ENCODE peak calls at places on chromosomes 5 and 9, in four cellular contexts. S is GM12864, Q is fibroblast of pulmonary artery, C is AG04450. T is an unnamed sample.

GRCh38 chr5:122182491-122182921 is 53.2 kb downstream of the ZNF474 start:
- DNase-seq in S (no peak), Q (peak), C (peak), T (no peak)

GRCh38 chr9:114303977-114304376 is 18.9 kb upstream of the ORM1 start:
- DNase-seq in S (no peak), Q (no peak), C (no peak), T (no peak)

GRCh38 chr9:105656131-105656921 is 5.9 kb upstream of the TAL2 start:
- DNase-seq in S (no peak), Q (no peak), C (no peak), T (no peak)

GRCh38 chr5:160970605-160971191 is 118.7 kb upstream of the ATP10B start:
- DNase-seq in S (no peak), Q (no peak), C (no peak), T (no peak)

GRCh38 chr9:96251451-96251850 is 50.5 kb downstream of the HSD17B3 start:
- DNase-seq in S (no peak), Q (no peak), C (no peak), T (no peak)

GRCh38 chr9:108852089-108852488 is 3.7 kb downstream of the ACTL7B start:
- DNase-seq in S (no peak), Q (no peak), C (no peak), T (no peak)

GRCh38 chr9:34036625-34037024 is 12.1 kb downstream of the UBAP2 start:
- DNase-seq in S (no peak), Q (no peak), C (no peak), T (no peak)

GRCh38 chr9:131633491-131634031 is 88.2 kb downstream of the PRRT1B start:
- DNase-seq in S (no peak), Q (no peak), C (no peak), T (peak)

GRCh38 chr5:156913719-156914370 is 49.2 kb downstream of the TIMD4 start:
- DNase-seq in S (peak), Q (no peak), C (no peak), T (no peak)

GRCh38 chr5:82100303-82101077 is 128.7 kb downstream of the ATG10 start:
- DNase-seq in S (peak), Q (no peak), C (peak), T (peak)

GRCh38 chr9:69718218-69718617 is 41.6 kb downstream of the PTAR1 start:
- DNase-seq in S (no peak), Q (no peak), C (no peak), T (no peak)

GRCh38 chr9:130215341-130216119 is 43.3 kb downstream of the NCS1 start:
- DNase-seq in S (no peak), Q (peak), C (no peak), T (no peak)

GRCh38 chr9:92333288-92333634 is 7.5 kb downstream of the CENPP start:
- DNase-seq in S (no peak), Q (no peak), C (no peak), T (no peak)

GRCh38 chr5:65925601-65926275 is 637 bp upstream of the ERBIN start:
- DNase-seq in S (no peak), Q (peak), C (peak), T (no peak)

GRCh38 chr9:19457694-19458009 is 48.8 kb downstream of the ACER2 start:
- DNase-seq in S (no peak), Q (no peak), C (no peak), T (no peak)
- H3K4me3 ChIP-seq in S (no peak), Q (peak), C (peak), T (peak)

DNA sequence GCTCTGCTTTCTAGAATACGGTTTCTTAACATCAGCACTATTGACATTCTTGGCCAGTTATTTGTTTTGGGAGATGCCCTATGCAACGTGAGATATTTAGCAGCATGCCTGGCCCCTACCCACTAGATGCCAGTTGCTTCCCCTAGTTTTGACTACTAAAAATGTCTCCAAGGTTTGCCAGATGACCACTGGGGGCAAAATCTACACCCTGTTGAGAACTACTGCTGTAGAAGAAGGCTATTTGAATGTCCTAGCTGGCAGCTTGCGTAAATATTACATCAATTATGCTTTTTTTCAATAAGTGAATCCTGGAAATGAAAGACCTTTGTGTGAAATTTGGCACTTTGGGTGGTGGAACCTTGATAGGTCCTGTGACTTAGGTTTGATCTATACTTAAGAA is 5.0 kb downstream of the NCBP1 start:
- DNase-seq in S (no peak), Q (no peak), C (no peak), T (no peak)
- TF ChIP-seq CTCF in S (peak), Q (no peak), C (peak), T (peak)

GRCh38 chr9:136095495-136096058 is 488 bp upstream of the NACC2 start:
- DNase-seq in S (no peak), Q (peak), C (no peak), T (no peak)

GRCh38 chr9:136092741-136093140 is 2.3 kb downstream of the NACC2 start:
- DNase-seq in S (no peak), Q (no peak), C (no peak), T (no peak)

GRCh38 chr9:136093331-136093986 is 1.6 kb downstream of the NACC2 start:
- DNase-seq in S (no peak), Q (no peak), C (no peak), T (no peak)

GRCh38 chr9:136095028-136095494 is at the start of gene NACC2:
- DNase-seq in S (no peak), Q (peak), C (no peak), T (no peak)

GRCh38 chr9:136093995-136094881 is 851 bp downstream of the NACC2 start:
- DNase-seq in S (no peak), Q (peak), C (no peak), T (no peak)
- H3K4me3 ChIP-seq in S (no peak), Q (peak), C (peak), T (peak)

DNA sequence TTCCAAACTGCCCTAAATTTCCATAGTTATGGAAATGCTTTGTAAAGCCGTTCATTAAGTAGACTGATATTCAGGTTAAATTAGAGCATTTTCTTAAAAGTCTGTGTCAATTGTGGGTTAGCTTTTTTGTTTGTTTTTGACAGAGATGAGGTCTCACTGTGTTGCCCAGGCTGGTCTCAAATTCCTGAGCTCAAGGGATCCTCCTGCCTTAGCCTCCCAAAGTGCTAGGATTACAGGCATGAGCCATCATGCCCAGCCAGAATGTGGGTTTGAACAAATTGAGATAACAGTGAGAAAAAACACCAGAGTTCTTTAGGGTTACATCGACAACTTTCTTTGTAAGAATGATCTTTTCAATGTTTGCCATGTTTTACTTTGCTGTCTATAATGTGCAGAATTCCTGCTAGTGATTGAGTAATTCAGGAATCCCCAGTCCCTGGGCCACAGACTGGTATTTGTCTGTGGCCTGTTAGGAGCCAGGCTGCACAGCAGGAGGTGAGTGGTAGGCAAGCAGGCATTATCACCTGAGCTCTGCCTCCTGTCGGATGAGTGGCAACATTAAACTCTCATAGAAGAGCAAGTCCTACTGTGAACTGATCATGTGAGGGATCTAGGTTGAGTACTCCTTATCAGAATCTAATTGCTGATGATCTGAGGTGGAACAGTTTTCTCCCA is 80.5 kb downstream of the RAI14 start:
- DNase-seq in S (no peak), Q (peak), C (no peak), T (peak)
- TF ChIP-seq CTCF in S (no peak), Q (no peak), C (no peak), T (peak)